ENCODE peak calls at places on chromosome 11, in five cellular contexts. Y, A, R, E and T are unnamed samples. For H3K36me3, the result is how much of the 10 kb centered on the place peaks cover.

GRCh38 chr11:60377737-60378136 is 595 bp upstream of the MS4A7 start:
- DNase-seq in Y (no peak), A (no peak), R (peak), E (peak), T (peak)

GRCh38 chr11:110430267-110431211 is 791 bp downstream of the FDX1 start:
- DNase-seq in Y (no peak), A (no peak), R (peak), E (peak), T (peak)

GRCh38 chr11:125807909-125808308 is 20.0 kb downstream of the PATE3 start:
- DNase-seq in Y (no peak), A (no peak), R (no peak), E (no peak), T (no peak)

GRCh38 chr11:23772081-23772480 is 724.8 kb upstream of the LUZP2 start:
- DNase-seq in Y (no peak), A (no peak), R (no peak), E (no peak), T (no peak)

GRCh38 chr11:86918943-86919342 is 36.3 kb downstream of the FZD4 start:
- DNase-seq in Y (no peak), A (no peak), R (no peak), E (no peak), T (no peak)

GRCh38 chr11:10318527-10318802 is 13.6 kb downstream of the ADM start:
- DNase-seq in Y (no peak), A (no peak), R (no peak), E (peak), T (no peak)

GRCh38 chr11:60968223-60968622 is 3.3 kb upstream of the CD6 start:
- DNase-seq in Y (no peak), A (no peak), R (no peak), E (no peak), T (no peak)

GRCh38 chr11:20050551-20051333 is 109.5 kb downstream of the DBX1 start:
- DNase-seq in Y (no peak), A (no peak), R (no peak), E (no peak), T (no peak)

GRCh38 chr11:75737314-75737713 is 19.7 kb downstream of the MOGAT2 start:
- DNase-seq in Y (no peak), A (no peak), R (no peak), E (no peak), T (no peak)

GRCh38 chr11:125886997-125887372 is 483 bp upstream of the HYLS1 start:
- DNase-seq in Y (peak), A (no peak), R (peak), E (peak), T (no peak)

GRCh38 chr11:83249972-83250593 is 36.1 kb downstream of the CCDC90B start:
- DNase-seq in Y (no peak), A (peak), R (no peak), E (peak), T (no peak)

GRCh38 chr11:35711173-35711910 is 48.8 kb downstream of the TRIM44 start:
- DNase-seq in Y (no peak), A (no peak), R (no peak), E (no peak), T (no peak)

GRCh38 chr11:2778630-2779498 is 79.1 kb upstream of the KCNQ1OT1 start:
- DNase-seq in Y (peak), A (no peak), R (peak), E (no peak), T (peak)

GRCh38 chr11:120013325-120014250 is 124.3 kb downstream of the TRIM29 start:
- DNase-seq in Y (no peak), A (peak), R (no peak), E (peak), T (no peak)

GRCh38 chr11:14873632-14874031 is 18.4 kb downstream of the CYP2R1 start:
- DNase-seq in Y (no peak), A (no peak), R (no peak), E (no peak), T (no peak)

GRCh38 chr11:24511518-24511917 is 14.7 kb downstream of the LUZP2 start:
- DNase-seq in Y (no peak), A (no peak), R (no peak), E (no peak), T (no peak)

GRCh38 chr11:67613960-67614715 is 7.4 kb downstream of the NDUFV1 start:
- DNase-seq in Y (peak), A (no peak), R (peak), E (peak), T (peak)

GRCh38 chr11:120893431-120894206 is 130.3 kb upstream of the TBCEL start:
- DNase-seq in Y (no peak), A (no peak), R (no peak), E (no peak), T (no peak)

GRCh38 chr11:126391970-126392637 is 36.6 kb downstream of the ST3GAL4 start:
- DNase-seq in Y (no peak), A (no peak), R (no peak), E (peak), T (no peak)

GRCh38 chr11:44903518-44903917 is 47.2 kb downstream of the TP53I11 start:
- DNase-seq in Y (no peak), A (no peak), R (no peak), E (no peak), T (no peak)

GRCh38 chr11:60946601-60947265 is 5.2 kb downstream of the SLC15A3 start:
- DNase-seq in Y (no peak), A (no peak), R (no peak), E (no peak), T (no peak)

GRCh38 chr11:76763573-76764348 is 19.4 kb upstream of the TSKU start:
- DNase-seq in Y (no peak), A (no peak), R (no peak), E (no peak), T (no peak)

GRCh38 chr11:35619754-35620640 is 1.7 kb downstream of the FJX1 start:
- DNase-seq in Y (peak), A (no peak), R (no peak), E (no peak), T (no peak)

GRCh38 chr11:66495401-66495844 is 15.0 kb upstream of the BBS1 start:
- DNase-seq in Y (peak), A (no peak), R (no peak), E (no peak), T (no peak)

GRCh38 chr11:10637629-10638028 is 55.9 kb downstream of the IRAG1 start:
- DNase-seq in Y (no peak), A (no peak), R (peak), E (no peak), T (peak)

GRCh38 chr11:76807206-76807875 is 24.2 kb downstream of the TSKU start:
- DNase-seq in Y (peak), A (peak), R (peak), E (peak), T (peak)

GRCh38 chr11:34564807-34565241 is 51.2 kb upstream of the ELF5 start:
- DNase-seq in Y (no peak), A (no peak), R (peak), E (no peak), T (no peak)

GRCh38 chr11:121615506-121615905 is 162.7 kb upstream of the SORL1-AS1 start:
- DNase-seq in Y (no peak), A (no peak), R (no peak), E (no peak), T (no peak)

GRCh38 chr11:62149986-62150886 is 26.4 kb downstream of the INCENP start:
- DNase-seq in Y (no peak), A (no peak), R (peak), E (no peak), T (no peak)

GRCh38 chr11:62145261-62145871 is 21.6 kb downstream of the INCENP start:
- DNase-seq in Y (no peak), A (no peak), R (peak), E (no peak), T (peak)

GRCh38 chr11:62146476-62147200 is 22.8 kb downstream of the INCENP start:
- DNase-seq in Y (no peak), A (no peak), R (peak), E (no peak), T (no peak)

GRCh38 chr11:62148271-62148980 is 24.6 kb downstream of the INCENP start:
- DNase-seq in Y (no peak), A (no peak), R (no peak), E (no peak), T (peak)

GRCh38 chr11:62147545-62147944 is 23.7 kb downstream of the INCENP start:
- DNase-seq in Y (no peak), A (no peak), R (no peak), E (no peak), T (no peak)
- H3K36me3 ChIP-seq in Y (under half), A (half or more), R (half or more), E (half or more), T (half or more)

GRCh38 chr11:134144744-134145143 is 75.9 kb downstream of the JAM3 start:
- DNase-seq in Y (no peak), A (no peak), R (no peak), E (no peak), T (no peak)
- H3K36me3 ChIP-seq in Y (under half), A (under half), R (under half), E (under half), T (under half)

DNA sequence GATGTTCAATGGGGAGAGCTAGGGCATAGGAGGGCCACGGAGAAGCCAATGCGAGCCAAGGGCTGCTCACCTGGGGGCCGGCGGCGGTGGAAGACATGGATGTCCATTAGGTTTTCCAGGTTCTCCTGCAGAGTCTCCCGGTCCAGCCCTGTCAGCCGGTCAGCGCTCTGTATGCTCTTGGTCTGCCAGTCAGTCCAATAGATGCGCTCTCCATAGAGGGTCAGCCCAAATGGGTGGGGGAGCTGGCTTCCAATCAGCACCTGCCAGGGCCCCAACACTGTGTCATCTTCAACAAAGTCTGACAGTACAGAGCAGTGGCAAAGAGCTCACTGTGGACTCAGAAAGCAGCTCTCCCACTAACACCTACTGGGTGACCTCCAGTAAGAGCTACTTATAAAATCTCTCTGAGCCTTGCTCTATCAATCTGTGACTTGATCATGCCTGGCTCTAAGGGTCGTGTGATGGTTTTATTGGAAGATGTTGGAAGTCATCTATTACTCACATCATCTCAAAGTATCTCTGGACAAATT is 33.0 kb upstream of the CKAP5 start:
- DNase-seq in Y (peak), A (no peak), R (no peak), E (no peak), T (no peak)
- H3K36me3 ChIP-seq in Y (under half), A (under half), R (under half), E (half or more), T (under half)

GRCh38 chr11:117152066-117152465 is 8.0 kb downstream of the PAFAH1B2 start:
- DNase-seq in Y (no peak), A (no peak), R (no peak), E (no peak), T (no peak)
- H3K36me3 ChIP-seq in Y (under half), A (under half), R (under half), E (half or more), T (under half)

GRCh38 chr11:111798279-111798678 is 32.1 kb upstream of the PPP2R1B start:
- DNase-seq in Y (no peak), A (no peak), R (no peak), E (no peak), T (no peak)
- H3K36me3 ChIP-seq in Y (under half), A (under half), R (under half), E (under half), T (under half)

DNA sequence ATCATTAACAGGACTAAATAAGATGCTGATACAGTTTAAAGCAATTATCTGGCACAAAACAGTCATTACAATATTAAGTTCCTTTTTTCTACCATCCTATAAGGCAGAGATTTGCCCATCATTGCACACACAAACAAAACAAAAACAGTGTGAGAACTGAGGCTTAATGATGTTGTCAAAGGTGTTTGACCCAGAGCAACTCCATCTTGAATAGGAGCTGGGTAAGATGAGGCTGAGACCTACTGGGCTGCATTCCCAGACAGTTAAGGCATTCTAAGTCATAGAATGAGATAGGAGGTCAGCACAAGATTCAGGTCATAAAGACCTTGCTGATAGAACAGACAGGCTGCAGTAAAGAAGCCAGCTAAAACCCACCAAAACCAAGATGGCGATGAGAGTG is 33.2 kb downstream of the CTSC start:
- DNase-seq in Y (no peak), A (no peak), R (no peak), E (no peak), T (no peak)
- H3K36me3 ChIP-seq in Y (under half), A (under half), R (under half), E (half or more), T (under half)

GRCh38 chr11:596374-596773 is 19.4 kb downstream of the IRF7 start:
- DNase-seq in Y (no peak), A (no peak), R (no peak), E (no peak), T (no peak)
- H3K36me3 ChIP-seq in Y (under half), A (under half), R (half or more), E (half or more), T (half or more)

DNA sequence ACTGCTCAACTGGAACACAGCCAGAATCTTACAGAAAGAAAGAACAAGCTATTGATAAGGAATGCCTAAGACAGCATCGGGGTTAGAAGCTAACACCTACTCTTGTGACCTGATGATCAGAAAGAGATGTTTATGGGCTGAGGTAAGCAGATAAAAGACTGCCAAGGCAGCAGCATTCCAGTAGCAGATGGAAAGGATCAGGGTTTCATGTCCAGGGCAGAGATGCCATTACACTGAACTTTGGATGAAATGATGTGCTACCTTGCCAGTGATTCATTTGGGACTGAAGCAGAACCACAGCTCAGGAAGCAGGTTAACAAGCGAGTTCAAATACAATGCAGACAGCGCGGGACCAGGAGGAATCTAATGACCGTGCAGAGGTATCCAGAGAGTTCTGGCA is 27.1 kb upstream of the APOA1 start:
- DNase-seq in Y (no peak), A (no peak), R (no peak), E (no peak), T (no peak)
- H3K36me3 ChIP-seq in Y (half or more), A (under half), R (half or more), E (half or more), T (half or more)